ENCODE peak calls at places on chromosomes 16 and 17, in ten cellular contexts. N, W, F, Q, S, A, T, I, B and D are unnamed samples.

GRCh38 chr17:15398291-15398690 is 56.9 kb upstream of the TEKT3 start:
- DNase-seq in A (peak), I (no peak), N (no peak), T (no peak), S (no peak), B (no peak), W (no peak), Q (no peak), F (no peak), D (no peak)

GRCh38 chr17:39517224-39517623 is 55.9 kb downstream of the CDK12 start:
- DNase-seq in I (no peak), F (no peak), Q (no peak), W (no peak), B (no peak), N (no peak), T (no peak), S (no peak), A (peak), D (no peak)

GRCh38 chr16:67437513-67437912 is 6.6 kb downstream of the HSD11B2 start:
- DNase-seq in S (no peak), A (no peak), F (no peak), N (no peak), B (no peak), T (no peak), I (no peak), Q (no peak), W (no peak), D (no peak)

GRCh38 chr17:12983986-12984932 is 33.6 kb downstream of the ELAC2 start:
- DNase-seq in B (no peak), I (no peak), S (no peak), Q (no peak), T (no peak), N (no peak), W (no peak), F (no peak), A (peak), D (no peak)

GRCh38 chr17:50865060-50865867 is 890 bp downstream of the TOB1 start:
- DNase-seq in N (no peak), F (peak), I (no peak), Q (peak), A (peak), T (peak), B (peak), S (no peak), W (no peak), D (peak)

GRCh38 chr17:36691606-36692005 is 90.2 kb downstream of the MRM1 start:
- DNase-seq in I (no peak), N (no peak), W (no peak), T (peak), B (no peak), S (no peak), F (no peak), A (no peak), Q (no peak), D (no peak)

GRCh38 chr17:82464567-82464929 is 6.0 kb downstream of the NARF start:
- DNase-seq in F (no peak), T (no peak), W (no peak), Q (no peak), B (no peak), N (no peak), I (no peak), A (no peak), S (no peak), D (no peak)

GRCh38 chr17:56786989-56787482 is 46.7 kb downstream of the C17orf67 start:
- DNase-seq in W (no peak), T (no peak), S (no peak), B (peak), I (no peak), Q (no peak), F (no peak), N (no peak), A (peak), D (no peak)

GRCh38 chr16:27193300-27193990 is 9.9 kb upstream of the KDM8 start:
- DNase-seq in W (no peak), Q (no peak), T (no peak), B (no peak), A (no peak), I (no peak), S (no peak), N (no peak), F (no peak), D (no peak)

GRCh38 chr17:82193520-82194236 is 19.0 kb downstream of the CCDC57 start:
- DNase-seq in Q (no peak), T (no peak), A (no peak), F (no peak), S (no peak), N (no peak), W (no peak), I (no peak), B (no peak), D (no peak)

GRCh38 chr16:56298948-56299602 is 107.8 kb downstream of the GNAO1 start:
- DNase-seq in N (no peak), F (no peak), B (no peak), I (no peak), T (no peak), W (no peak), Q (peak), S (no peak), A (no peak), D (no peak)

GRCh38 chr17:75514299-75515228 is 773 bp downstream of the CASKIN2 start:
- DNase-seq in W (no peak), N (no peak), S (no peak), A (peak), Q (no peak), F (no peak), I (no peak), B (no peak), T (no peak), D (no peak)

GRCh38 chr17:47708864-47709541 is 15.0 kb downstream of the TBKBP1 start:
- DNase-seq in Q (no peak), I (no peak), A (no peak), B (no peak), W (no peak), S (no peak), T (no peak), N (no peak), F (no peak), D (no peak)

GRCh38 chr17:81037026-81037782 is 2.3 kb downstream of the BAIAP2 start:
- DNase-seq in T (no peak), S (no peak), Q (no peak), I (no peak), F (no peak), N (no peak), B (no peak), W (no peak), A (no peak), D (no peak)

GRCh38 chr17:29710891-29711418 is 88.2 kb upstream of the CORO6 start:
- DNase-seq in S (no peak), Q (no peak), W (no peak), T (no peak), F (no peak), I (no peak), N (no peak), B (no peak), A (peak), D (no peak)

GRCh38 chr17:4562000-4562969 is 1.9 kb upstream of the GGT6 start:
- DNase-seq in T (no peak), B (no peak), F (no peak), I (no peak), N (no peak), W (no peak), Q (no peak), A (no peak), S (no peak), D (no peak)

GRCh38 chr17:48497103-48497502 is 33.7 kb downstream of the HOXB1 start:
- DNase-seq in A (peak), S (no peak), B (no peak), W (no peak), F (no peak), Q (no peak), N (no peak), T (no peak), I (no peak), D (no peak)

GRCh38 chr17:63773272-63774140 is at the start of gene CCDC47:
- DNase-seq in A (peak), I (peak), W (peak), F (peak), T (peak), Q (peak), B (peak), N (peak), S (peak), D (peak)

GRCh38 chr16:52756812-52757517 is 210.0 kb upstream of the TOX3 start:
- DNase-seq in Q (no peak), F (no peak), B (no peak), I (no peak), T (no peak), A (no peak), W (no peak), S (no peak), N (no peak), D (no peak)

GRCh38 chr17:4480929-4481898 is 17.5 kb upstream of the SPNS2 start:
- DNase-seq in S (no peak), N (no peak), Q (no peak), T (no peak), B (peak), A (no peak), I (no peak), F (no peak), W (no peak), D (no peak)

GRCh38 chr17:7549401-7550055 is 670 bp downstream of the TNFSF12 start:
- DNase-seq in T (no peak), B (peak), Q (peak), N (no peak), W (no peak), F (peak), S (no peak), I (no peak), A (no peak), D (no peak)

GRCh38 chr17:17545031-17545820 is 46.3 kb downstream of the PEMT start:
- DNase-seq in I (no peak), A (peak), S (no peak), F (no peak), B (no peak), Q (no peak), W (no peak), N (no peak), T (no peak), D (no peak)

GRCh38 chr16:84751947-84752346 is 52.1 kb downstream of the USP10 start:
- DNase-seq in S (no peak), F (no peak), N (no peak), I (no peak), B (no peak), A (peak), T (no peak), Q (no peak), W (no peak), D (no peak)

GRCh38 chr17:1871743-1872142 is 41.9 kb downstream of the RPA1 start:
- DNase-seq in S (no peak), Q (no peak), A (no peak), F (peak), B (no peak), N (no peak), W (no peak), I (no peak), T (no peak), D (no peak)

GRCh38 chr17:57016764-57017116 is 38.8 kb downstream of the SCPEP1 start:
- DNase-seq in N (no peak), T (no peak), I (no peak), S (no peak), A (peak), B (no peak), F (no peak), W (no peak), Q (no peak), D (no peak)

GRCh38 chr16:62036807-62037135 is 533 bp upstream of the CDH8 start:
- DNase-seq in A (no peak), T (no peak), B (no peak), S (no peak), W (no peak), I (no peak), Q (no peak), F (no peak), N (no peak), D (no peak)

GRCh38 chr17:62882284-62882683 is 74.2 kb upstream of the MARCHF10 start:
- DNase-seq in F (no peak), A (no peak), N (no peak), Q (no peak), T (no peak), W (no peak), B (no peak), I (no peak), S (no peak), D (no peak)

GRCh38 chr17:42967925-42968324 is 3.7 kb upstream of the AARSD1 start:
- DNase-seq in A (no peak), T (no peak), F (no peak), I (no peak), S (no peak), Q (no peak), W (no peak), N (no peak), B (no peak), D (no peak)